ENCODE peak calls at places on chromosomes 12 and 14, in seven cellular contexts. N, V, E, T, X, L and W are unnamed samples.

GRCh38 chr14:102558566-102558965 is 33.9 kb upstream of the RCOR1 start:
- DNase-seq in N (no peak), V (no peak), E (no peak), T (no peak), X (no peak), L (no peak), W (no peak)

GRCh38 chr12:62435337-62436163 is 31.1 kb upstream of the MON2 start:
- DNase-seq in N (peak; percentile 84), V (peak; percentile 81), E (peak; percentile 77), T (peak; percentile 90), X (peak; percentile 40), L (no peak), W (peak; percentile 80)

GRCh38 chr12:4518106-4518728 is 20.5 kb upstream of the RAD51AP1 start:
- DNase-seq in N (no peak), V (peak; percentile 73), E (peak; percentile 53), T (no peak), X (no peak), L (peak; percentile 16), W (no peak)

GRCh38 chr12:1972856-1973317 is 31.4 kb downstream of the DCP1B start:
- DNase-seq in N (no peak), V (peak; percentile 73), E (no peak), T (no peak), X (no peak), L (no peak), W (peak; percentile 54)

GRCh38 chr14:39432179-39432618 is at the start of gene FBXO33:
- DNase-seq in N (peak; percentile 97), V (peak; percentile 98), E (peak; percentile 92), T (peak; percentile 94), X (peak; percentile 83), L (peak; percentile 92), W (peak; percentile 98)

GRCh38 chr12:23893611-23894010 is 55.9 kb downstream of the SOX5 start:
- DNase-seq in N (no peak), V (no peak), E (no peak), T (no peak), X (no peak), L (no peak), W (no peak)

GRCh38 chr12:132774646-132775275 is 13.1 kb upstream of the ANKLE2 start:
- DNase-seq in N (no peak), V (no peak), E (no peak), T (no peak), X (no peak), L (no peak), W (no peak)

GRCh38 chr14:96058606-96059200 is 19.5 kb downstream of the C14orf132 start:
- DNase-seq in N (no peak), V (no peak), E (no peak), T (no peak), X (no peak), L (no peak), W (no peak)

GRCh38 chr12:109729837-109730200 is 16.2 kb downstream of the FAM222A start:
- DNase-seq in N (no peak), V (no peak), E (no peak), T (no peak), X (no peak), L (no peak), W (no peak)

GRCh38 chr12:101927999-101928398 is 50.6 kb downstream of the DRAM1 start:
- DNase-seq in N (no peak), V (no peak), E (no peak), T (no peak), X (no peak), L (no peak), W (no peak)

GRCh38 chr14:75295061-75295461 is 16.4 kb downstream of the FOS start:
- DNase-seq in N (peak; percentile 74), V (peak; percentile 85), E (peak; percentile 68), T (peak; percentile 68), X (no peak), L (no peak), W (peak; percentile 90)

GRCh38 chr14:49977126-49977841 is 84.4 kb downstream of the ARF6 start:
- DNase-seq in N (no peak), V (no peak), E (no peak), T (no peak), X (no peak), L (no peak), W (no peak)

GRCh38 chr14:23538049-23538718 is 13.4 kb downstream of the ZFHX2 start:
- DNase-seq in N (no peak), V (no peak), E (no peak), T (peak; percentile 75), X (no peak), L (no peak), W (no peak)

GRCh38 chr14:92653162-92653651 is 95.2 kb downstream of the LGMN start:
- DNase-seq in N (no peak), V (no peak), E (no peak), T (no peak), X (no peak), L (no peak), W (no peak)

GRCh38 chr12:103827800-103828440 is 13.1 kb downstream of the NT5DC3 start:
- DNase-seq in N (no peak), V (no peak), E (no peak), T (no peak), X (no peak), L (no peak), W (no peak)

GRCh38 chr14:49946320-49947141 is 53.6 kb downstream of the ARF6 start:
- DNase-seq in N (no peak), V (peak; percentile 80), E (peak; percentile 93), T (no peak), X (no peak), L (no peak), W (peak; percentile 72)

GRCh38 chr14:92659765-92660561 is 88.5 kb downstream of the LGMN start:
- DNase-seq in N (no peak), V (peak; percentile 25), E (no peak), T (no peak), X (no peak), L (no peak), W (no peak)

GRCh38 chr12:124506145-124506831 is 61.1 kb downstream of the NCOR2 start:
- DNase-seq in N (peak; percentile 28), V (peak; percentile 76), E (peak; percentile 15), T (no peak), X (no peak), L (no peak), W (peak; percentile 64)

GRCh38 chr14:81009339-81009738 is 53.9 kb downstream of the TSHR start:
- DNase-seq in N (no peak), V (no peak), E (no peak), T (no peak), X (no peak), L (no peak), W (no peak)

GRCh38 chr12:82383930-82384513 is 25.7 kb downstream of the METTL25 start:
- DNase-seq in N (no peak), V (peak; percentile 45), E (peak; percentile 58), T (peak; percentile 41), X (no peak), L (no peak), W (no peak)

GRCh38 chr14:61362072-61362750 is 40.8 kb downstream of the PRKCH start:
- DNase-seq in N (no peak), V (no peak), E (peak; percentile 37), T (peak; percentile 22), X (no peak), L (no peak), W (no peak)

GRCh38 chr12:94874086-94874985 is 129.2 kb downstream of the NDUFA12 start:
- DNase-seq in N (peak; percentile 18), V (no peak), E (no peak), T (peak; percentile 13), X (no peak), L (no peak), W (no peak)

GRCh38 chr14:71121711-71122110 is 214.5 kb downstream of the PCNX1 start:
- DNase-seq in N (no peak), V (no peak), E (no peak), T (no peak), X (no peak), L (no peak), W (no peak)

GRCh38 chr12:49616533-49617219 is 6.7 kb upstream of the PRPF40B start:
- DNase-seq in N (no peak), V (no peak), E (no peak), T (no peak), X (no peak), L (no peak), W (no peak)

GRCh38 chr14:78673845-78674244 is 503.7 kb downstream of the NRXN3 start:
- DNase-seq in N (peak; percentile 8), V (no peak), E (no peak), T (no peak), X (no peak), L (no peak), W (no peak)

GRCh38 chr14:55340482-55340881 is 69.3 kb downstream of the FBXO34 start:
- DNase-seq in N (no peak), V (no peak), E (no peak), T (no peak), X (no peak), L (no peak), W (no peak)

GRCh38 chr14:55180434-55180833 is 11.0 kb downstream of the DLGAP5 start:
- DNase-seq in N (no peak), V (no peak), E (no peak), T (no peak), X (peak; percentile 59), L (no peak), W (no peak)

GRCh38 chr12:119620490-119620889 is 26.9 kb downstream of the TMEM233 start:
- DNase-seq in N (no peak), V (no peak), E (no peak), T (no peak), X (no peak), L (no peak), W (no peak)

GRCh38 chr14:105525861-105526780 is at the start of gene TMEM121:
- DNase-seq in N (peak; percentile 69), V (peak; percentile 57), E (no peak), T (peak; percentile 68), X (peak; percentile 33), L (no peak), W (peak; percentile 34)
- TF ChIP-seq EZH2 in N (no peak), V (no peak), E (no peak), T (no peak), X (no peak), L (no peak), W (no peak)

DNA sequence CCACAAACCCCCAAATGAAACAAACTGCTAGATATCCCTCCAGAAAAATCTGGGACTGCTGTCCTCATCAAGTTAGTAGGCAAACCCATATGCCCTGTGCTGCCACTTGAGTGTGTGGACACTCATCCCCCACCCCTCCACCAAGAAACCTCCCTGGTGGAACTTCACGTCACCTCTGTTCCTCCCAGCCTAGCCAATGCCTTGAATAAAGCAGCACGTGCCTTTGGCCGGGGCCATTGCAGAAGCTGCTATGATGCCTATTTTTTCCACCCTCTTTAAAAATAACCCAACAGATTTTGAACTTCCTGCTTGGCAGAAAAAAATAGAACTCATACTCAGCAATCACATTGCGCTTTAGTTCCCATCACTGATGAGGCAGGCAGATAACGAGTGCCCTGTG is 23.2 kb upstream of the PWP1 start:
- DNase-seq in N (no peak), V (no peak), E (no peak), T (no peak), X (no peak), L (no peak), W (no peak)
- TF ChIP-seq EZH2phosphoT487 in N (no peak), V (no peak), E (no peak), T (no peak), X (no peak), L (no peak), W (no peak)

GRCh38 chr12:113474635-113475436 is 3.2 kb upstream of the LHX5 start:
- DNase-seq in N (peak; percentile 50), V (no peak), E (no peak), T (no peak), X (no peak), L (no peak), W (no peak)
- TF ChIP-seq EZH2 in N (peak; percentile 8), V (no peak), E (no peak), T (peak; percentile 98), X (no peak), L (no peak), W (no peak)

GRCh38 chr14:60346706-60347105 is 97.7 kb downstream of the PPM1A start:
- DNase-seq in N (no peak), V (peak; percentile 7), E (peak; percentile 39), T (no peak), X (peak; percentile 14), L (no peak), W (no peak)
- TF ChIP-seq EZH2phosphoT487 in N (no peak), V (no peak), E (no peak), T (no peak), X (no peak), L (no peak), W (no peak)